ENCODE peak calls at places on chromosomes 11 and 22, in five cellular contexts. One of them, this sample, is unnamed.
A peak's percentile ranks its signal among the peaks of the same experiment; 100 is the strongest.

GRCh38 chr11:44080951-44081350 is 14.5 kb upstream of the EXT2 start:
- DNase-seq in IMR-90: no peak
- DNase-seq in pancreas: no peak
- DNase-seq in A549: no peak
- DNase-seq in neural progenitor cell: no peak
- DNase-seq in this sample: no peak

GRCh38 chr22:39416319-39416718 is 16.7 kb downstream of the TAB1 start:
- DNase-seq in IMR-90: no peak
- DNase-seq in pancreas: peak; percentile 39
- DNase-seq in A549: no peak
- DNase-seq in neural progenitor cell: no peak
- DNase-seq in this sample: no peak

GRCh38 chr11:4697583-4697982 is at the start of gene OR51E2:
- DNase-seq in IMR-90: peak; percentile 78
- DNase-seq in pancreas: no peak
- DNase-seq in A549: no peak
- DNase-seq in neural progenitor cell: peak; percentile 39
- DNase-seq in this sample: peak; percentile 26

GRCh38 chr11:8807544-8808225 is 103.3 kb upstream of the AKIP1 start:
- DNase-seq in IMR-90: peak; percentile 93
- DNase-seq in pancreas: no peak
- DNase-seq in A549: no peak
- DNase-seq in neural progenitor cell: no peak
- DNase-seq in this sample: peak; percentile 72

GRCh38 chr22:25228822-25229221 is 9.4 kb downstream of the CRYBB2 start:
- DNase-seq in IMR-90: no peak
- DNase-seq in pancreas: no peak
- DNase-seq in A549: no peak
- DNase-seq in neural progenitor cell: no peak
- DNase-seq in this sample: no peak

GRCh38 chr11:92300871-92301270 is 76.3 kb downstream of the FAT3 start:
- DNase-seq in IMR-90: no peak
- DNase-seq in pancreas: no peak
- DNase-seq in A549: no peak
- DNase-seq in neural progenitor cell: no peak
- DNase-seq in this sample: no peak

GRCh38 chr22:29149841-29150555 is 55.7 kb upstream of the EMID1 start:
- DNase-seq in IMR-90: no peak
- DNase-seq in pancreas: no peak
- DNase-seq in A549: no peak
- DNase-seq in neural progenitor cell: peak; percentile 52
- DNase-seq in this sample: no peak

GRCh38 chr11:6418199-6418957 is 516 bp downstream of the APBB1 start:
- DNase-seq in IMR-90: no peak
- DNase-seq in pancreas: peak; percentile 76
- DNase-seq in A549: no peak
- DNase-seq in neural progenitor cell: peak; percentile 76
- DNase-seq in this sample: no peak

GRCh38 chr11:72589802-72590761 is 84.1 kb downstream of the PDE2A start:
- DNase-seq in IMR-90: no peak
- DNase-seq in pancreas: peak; percentile 86
- DNase-seq in A549: peak; percentile 73
- DNase-seq in neural progenitor cell: peak; percentile 83
- DNase-seq in this sample: no peak

GRCh38 chr11:10305964-10306918 is 1.4 kb downstream of the ADM start:
- DNase-seq in IMR-90: peak; percentile 32
- DNase-seq in pancreas: peak; percentile 81
- DNase-seq in A549: peak; percentile 38
- DNase-seq in neural progenitor cell: peak; percentile 70
- DNase-seq in this sample: no peak

GRCh38 chr11:70360211-70360610 is 38.1 kb upstream of the CTTN start:
- DNase-seq in IMR-90: no peak
- DNase-seq in pancreas: no peak
- DNase-seq in A549: no peak
- DNase-seq in neural progenitor cell: no peak
- DNase-seq in this sample: no peak

GRCh38 chr11:43942651-43943356 is 367 bp downstream of the C11orf96 start:
- DNase-seq in IMR-90: peak; percentile 33
- DNase-seq in pancreas: no peak
- DNase-seq in A549: peak; percentile 46
- DNase-seq in neural progenitor cell: peak; percentile 61
- DNase-seq in this sample: no peak

GRCh38 chr11:61950035-61950547 is at the start of gene BEST1:
- DNase-seq in IMR-90: no peak
- DNase-seq in pancreas: no peak
- DNase-seq in A549: no peak
- DNase-seq in neural progenitor cell: no peak
- DNase-seq in this sample: no peak

GRCh38 chr11:15367695-15368094 is 253.0 kb downstream of the INSC start:
- DNase-seq in IMR-90: no peak
- DNase-seq in pancreas: no peak
- DNase-seq in A549: no peak
- DNase-seq in neural progenitor cell: no peak
- DNase-seq in this sample: no peak

GRCh38 chr11:507727-508515 is 879 bp upstream of the RNH1 start:
- DNase-seq in IMR-90: no peak
- DNase-seq in pancreas: peak; percentile 53
- DNase-seq in A549: no peak
- DNase-seq in neural progenitor cell: no peak
- DNase-seq in this sample: no peak

GRCh38 chr22:46894081-46894671 is 131.7 kb downstream of the TBC1D22A start:
- DNase-seq in IMR-90: peak; percentile 45
- DNase-seq in pancreas: no peak
- DNase-seq in A549: no peak
- DNase-seq in neural progenitor cell: no peak
- DNase-seq in this sample: no peak
- H3K9me3 ChIP-seq in IMR-90: no peaks in the 10 kb centered on the region
- H3K9me3 ChIP-seq in pancreas: no peaks in the 10 kb centered on the region
- H3K9me3 ChIP-seq in A549: no peaks in the 10 kb centered on the region
- H3K9me3 ChIP-seq in neural progenitor cell: no peaks in the 10 kb centered on the region
- H3K9me3 ChIP-seq in this sample: no peaks in the 10 kb centered on the region

GRCh38 chr11:78742430-78742829 is 167.8 kb upstream of the NARS2 start:
- DNase-seq in IMR-90: peak; percentile 6
- DNase-seq in pancreas: peak; percentile 89
- DNase-seq in A549: no peak
- DNase-seq in neural progenitor cell: no peak
- DNase-seq in this sample: no peak

GRCh38 chr11:78740175-78741161 is 165.8 kb upstream of the NARS2 start:
- DNase-seq in IMR-90: no peak
- DNase-seq in pancreas: no peak
- DNase-seq in A549: no peak
- DNase-seq in neural progenitor cell: no peak
- DNase-seq in this sample: no peak

GRCh38 chr11:78741794-78742193 is 167.1 kb upstream of the NARS2 start:
- DNase-seq in IMR-90: no peak
- DNase-seq in pancreas: no peak
- DNase-seq in A549: no peak
- DNase-seq in neural progenitor cell: no peak
- DNase-seq in this sample: no peak

GRCh38 chr11:78744949-78745348 is 170.3 kb upstream of the NARS2 start:
- DNase-seq in IMR-90: no peak
- DNase-seq in pancreas: no peak
- DNase-seq in A549: no peak
- DNase-seq in neural progenitor cell: no peak
- DNase-seq in this sample: no peak

GRCh38 chr11:78744202-78744601 is 169.5 kb upstream of the NARS2 start:
- DNase-seq in IMR-90: no peak
- DNase-seq in pancreas: no peak
- DNase-seq in A549: no peak
- DNase-seq in neural progenitor cell: no peak
- DNase-seq in this sample: no peak
- H3K4me3 ChIP-seq in IMR-90: no peak overlapping the region
- H3K4me3 ChIP-seq in pancreas: no peak overlapping the region
- H3K4me3 ChIP-seq in A549: no peak overlapping the region
- H3K4me3 ChIP-seq in neural progenitor cell: no peak overlapping the region
- H3K4me3 ChIP-seq in this sample: no peak overlapping the region

GRCh38 chr11:48228761-48229160 is 12.2 kb downstream of the OR4B1 start:
- DNase-seq in IMR-90: no peak
- DNase-seq in pancreas: peak; percentile 59
- DNase-seq in A549: no peak
- DNase-seq in neural progenitor cell: no peak
- DNase-seq in this sample: no peak
- H3K27ac ChIP-seq in IMR-90: no peak overlapping the region
- H3K27ac ChIP-seq in pancreas: no peak overlapping the region
- H3K27ac ChIP-seq in A549: no peak overlapping the region
- H3K27ac ChIP-seq in neural progenitor cell: no peak overlapping the region
- H3K27ac ChIP-seq in this sample: no peak overlapping the region

GRCh38 chr11:55634813-55635212 is at the start of gene OR4P4:
- DNase-seq in IMR-90: no peak
- DNase-seq in pancreas: no peak
- DNase-seq in A549: no peak
- DNase-seq in neural progenitor cell: no peak
- DNase-seq in this sample: no peak
- H3K9me3 ChIP-seq in IMR-90: no peaks in the 10 kb centered on the region
- H3K9me3 ChIP-seq in pancreas: no peaks in the 10 kb centered on the region
- H3K9me3 ChIP-seq in A549: peaks cover 3% of the 10 kb centered on the region
- H3K9me3 ChIP-seq in neural progenitor cell: no peaks in the 10 kb centered on the region
- H3K9me3 ChIP-seq in this sample: no peaks in the 10 kb centered on the region

GRCh38 chr11:2927493-2927800 is 1.8 kb downstream of the PHLDA2 start:
- DNase-seq in IMR-90: no peak
- DNase-seq in pancreas: no peak
- DNase-seq in A549: no peak
- DNase-seq in neural progenitor cell: no peak
- DNase-seq in this sample: no peak
- H3K4me3 ChIP-seq in IMR-90: peak overlapping the region; percentile 92
- H3K4me3 ChIP-seq in pancreas: no peak overlapping the region
- H3K4me3 ChIP-seq in A549: peak overlapping the region; percentile 67
- H3K4me3 ChIP-seq in neural progenitor cell: no peak overlapping the region
- H3K4me3 ChIP-seq in this sample: peak overlapping the region; percentile 77

GRCh38 chr11:59754859-59755700 is at the start of gene STX3:
- DNase-seq in IMR-90: peak; percentile 35
- DNase-seq in pancreas: peak; percentile 87
- DNase-seq in A549: peak; percentile 73
- DNase-seq in neural progenitor cell: peak; percentile 88
- DNase-seq in this sample: no peak

GRCh38 chr11:59756496-59756840 is 1.3 kb downstream of the STX3 start:
- DNase-seq in IMR-90: no peak
- DNase-seq in pancreas: no peak
- DNase-seq in A549: peak; percentile 10
- DNase-seq in neural progenitor cell: no peak
- DNase-seq in this sample: no peak

GRCh38 chr11:59755701-59756495 is 722 bp downstream of the STX3 start:
- DNase-seq in IMR-90: peak; percentile 63
- DNase-seq in pancreas: peak; percentile 89
- DNase-seq in A549: peak; percentile 49
- DNase-seq in neural progenitor cell: peak; percentile 79
- DNase-seq in this sample: peak; percentile 37

GRCh38 chr11:59754494-59754858 is 700 bp upstream of the STX3 start:
- DNase-seq in IMR-90: peak; percentile 3
- DNase-seq in pancreas: no peak
- DNase-seq in A549: peak; percentile 28
- DNase-seq in neural progenitor cell: peak; percentile 56
- DNase-seq in this sample: no peak

DNA sequence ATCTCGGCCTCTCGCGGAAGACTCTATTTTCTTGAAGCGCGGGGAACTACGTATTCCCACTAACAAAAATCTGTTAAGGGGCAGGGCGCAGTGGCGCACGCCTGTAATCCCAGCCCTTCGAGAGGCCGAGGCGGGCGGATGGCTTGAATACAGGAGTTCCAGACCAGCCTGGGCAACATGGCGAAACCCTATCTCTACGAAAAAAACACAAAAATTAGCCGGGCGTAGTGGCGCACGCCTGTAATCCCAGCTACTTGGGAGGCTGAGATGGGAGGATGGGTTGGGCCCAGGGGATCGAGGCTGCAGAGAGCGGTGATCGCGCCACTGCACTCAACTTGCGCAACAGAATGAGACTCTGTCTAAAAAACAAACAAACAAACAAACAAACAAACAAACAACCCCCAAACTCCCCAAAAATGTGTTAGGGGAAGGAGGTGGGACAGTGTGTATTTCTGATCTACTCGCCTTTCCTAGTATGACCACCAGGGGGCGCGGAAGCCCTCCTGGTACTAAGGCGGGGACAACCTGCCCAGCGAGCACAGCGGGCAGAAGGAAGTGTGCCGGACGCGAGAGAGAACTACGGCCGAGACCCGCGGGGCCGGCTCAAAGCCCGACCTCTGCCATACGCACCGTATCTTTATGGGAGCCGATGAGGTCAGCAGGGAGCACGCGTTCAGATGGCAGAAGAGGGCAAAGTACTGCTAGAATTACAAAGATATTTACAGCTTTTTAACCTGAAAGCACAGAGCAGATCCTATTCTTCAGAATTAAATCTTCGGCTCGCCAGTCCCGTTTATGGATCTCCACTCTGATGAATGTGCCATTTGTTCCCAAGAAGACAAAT is 1.3 kb upstream of the STX3 start:
- DNase-seq in IMR-90: peak; percentile 63
- DNase-seq in pancreas: peak; percentile 91
- DNase-seq in A549: peak; percentile 81
- DNase-seq in neural progenitor cell: peak; percentile 86
- DNase-seq in this sample: peak; percentile 26
- H3K27ac ChIP-seq in IMR-90: no peak overlapping the region
- H3K27ac ChIP-seq in pancreas: peak overlapping the region; percentile 95
- H3K27ac ChIP-seq in A549: peak overlapping the region; percentile 86
- H3K27ac ChIP-seq in neural progenitor cell: no peak overlapping the region
- H3K27ac ChIP-seq in this sample: no peak overlapping the region

GRCh38 chr22:49580024-49580423 is 247.6 kb downstream of the BRD1 start:
- DNase-seq in IMR-90: no peak
- DNase-seq in pancreas: no peak
- DNase-seq in A549: no peak
- DNase-seq in neural progenitor cell: no peak
- DNase-seq in this sample: no peak
- H3K9me3 ChIP-seq in IMR-90: peaks cover 50% of the 10 kb centered on the region
- H3K9me3 ChIP-seq in pancreas: no peaks in the 10 kb centered on the region
- H3K9me3 ChIP-seq in A549: no peaks in the 10 kb centered on the region
- H3K9me3 ChIP-seq in neural progenitor cell: no peaks in the 10 kb centered on the region
- H3K9me3 ChIP-seq in this sample: peaks cover 77% of the 10 kb centered on the region

DNA sequence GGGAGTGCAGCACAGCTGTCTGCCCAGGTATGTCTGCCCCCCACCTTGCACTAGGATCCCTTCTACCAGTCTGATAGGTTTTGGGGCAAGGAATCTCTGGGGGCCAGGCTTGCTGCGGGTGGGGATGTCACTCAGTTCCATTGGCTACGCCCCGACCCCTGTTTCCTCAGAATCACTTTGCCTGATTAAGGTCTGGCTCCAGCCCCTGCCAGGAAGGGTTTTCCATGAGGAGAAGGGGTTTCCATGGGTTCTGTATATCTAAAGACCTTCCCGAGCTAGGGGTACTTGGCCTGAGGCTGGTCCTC is 14.0 kb downstream of the OTOG start:
- DNase-seq in IMR-90: no peak
- DNase-seq in pancreas: no peak
- DNase-seq in A549: no peak
- DNase-seq in neural progenitor cell: no peak
- DNase-seq in this sample: no peak
- H3K4me3 ChIP-seq in IMR-90: no peak overlapping the region
- H3K4me3 ChIP-seq in pancreas: no peak overlapping the region
- H3K4me3 ChIP-seq in A549: no peak overlapping the region
- H3K4me3 ChIP-seq in neural progenitor cell: no peak overlapping the region
- H3K4me3 ChIP-seq in this sample: no peak overlapping the region

This sample was measured in AG04450.